ENCODE peak calls at places on chromosome 11, in seven cellular contexts. E is CD8-positive, alpha-beta memory T cell; J is pons; S is T-helper 1 cell; N is stromal cell of bone marrow; H is NCI-H187 treated with DMSO at 0.1 percent for 48 hours; Z is GDM1. I is an unnamed sample.

GRCh38 chr11:102495161-102496042 is 35.1 kb downstream of the MMP7 start:
- DNase-seq in E (peak), J (peak), S (no peak), N (peak), H (peak), Z (peak), I (peak)

GRCh38 chr11:67534070-67534679 is 10.9 kb upstream of the CABP2 start:
- DNase-seq in E (no peak), J (no peak), S (no peak), N (no peak), H (no peak), Z (no peak), I (no peak)

GRCh38 chr11:118435233-118435892 is 929 bp upstream of the KMT2A start:
- DNase-seq in E (no peak), J (no peak), S (peak), N (no peak), H (peak), Z (peak), I (peak)

GRCh38 chr11:2770556-2771301 is 70.9 kb upstream of the KCNQ1OT1 start:
- DNase-seq in E (no peak), J (no peak), S (peak), N (no peak), H (no peak), Z (no peak), I (peak)

GRCh38 chr11:57116654-57117053 is 65.1 kb upstream of the LRRC55 start:
- DNase-seq in E (no peak), J (peak), S (no peak), N (peak), H (no peak), Z (peak), I (peak)

GRCh38 chr11:78266451-78266850 is 77.7 kb downstream of the USP35 start:
- DNase-seq in E (no peak), J (no peak), S (no peak), N (no peak), H (no peak), Z (no peak), I (no peak)

GRCh38 chr11:72773291-72773690 is 20.6 kb downstream of the STARD10 start:
- DNase-seq in E (no peak), J (no peak), S (no peak), N (peak), H (no peak), Z (no peak), I (no peak)

GRCh38 chr11:62721994-62722393 is 5.3 kb downstream of the HNRNPUL2 start:
- DNase-seq in E (no peak), J (no peak), S (no peak), N (no peak), H (no peak), Z (peak), I (no peak)

GRCh38 chr11:48044577-48044976 is 64.2 kb downstream of the PTPRJ start:
- DNase-seq in E (no peak), J (peak), S (no peak), N (no peak), H (no peak), Z (no peak), I (no peak)

GRCh38 chr11:64868904-64869570 is 9.4 kb downstream of the EHD1 start:
- DNase-seq in E (no peak), J (no peak), S (no peak), N (peak), H (no peak), Z (no peak), I (no peak)

GRCh38 chr11:88552377-88553029 is 215.0 kb upstream of the CTSC start:
- DNase-seq in E (peak), J (no peak), S (peak), N (no peak), H (no peak), Z (peak), I (peak)

GRCh38 chr11:22343411-22344032 is 5.3 kb downstream of the SLC17A6 start:
- DNase-seq in E (no peak), J (no peak), S (no peak), N (no peak), H (no peak), Z (no peak), I (no peak)

GRCh38 chr11:80733776-80734175 is 1292.9 kb upstream of the TENM4 start:
- DNase-seq in E (no peak), J (no peak), S (no peak), N (no peak), H (no peak), Z (no peak), I (no peak)

GRCh38 chr11:69918938-69919650 is 99.9 kb upstream of the FGF3 start:
- DNase-seq in E (peak), J (peak), S (peak), N (peak), H (no peak), Z (peak), I (peak)

GRCh38 chr11:130246719-130247118 is 68.0 kb downstream of the ZBTB44 start:
- DNase-seq in E (no peak), J (no peak), S (no peak), N (no peak), H (no peak), Z (no peak), I (no peak)

GRCh38 chr11:17531818-17532131 is 12.4 kb downstream of the USH1C start:
- DNase-seq in E (no peak), J (no peak), S (no peak), N (peak), H (no peak), Z (no peak), I (peak)